ENCODE peak calls at places on chromosomes 5 and 9, in five cellular contexts. Z, C, B, U and S are unnamed samples. For H3K36me3 and H3K4me1, the result is how much of the 10 kb centered on the place peaks cover.

GRCh38 chr5:118937393-118938061 is 50.8 kb downstream of the DTWD2 start:
- DNase-seq in Z (no peak), C (no peak), B (no peak), U (no peak), S (no peak)

GRCh38 chr5:90169078-90169477 is 240.5 kb downstream of the CETN3 start:
- DNase-seq in Z (no peak), C (peak), B (no peak), U (no peak), S (no peak)

GRCh38 chr9:124411514-124412227 is 3.6 kb downstream of the PSMB7 start:
- DNase-seq in Z (no peak), C (no peak), B (no peak), U (no peak), S (no peak)

GRCh38 chr5:9056046-9056445 is 489.8 kb downstream of the SEMA5A start:
- DNase-seq in Z (no peak), C (no peak), B (no peak), U (no peak), S (no peak)

GRCh38 chr9:134533850-134534585 is 107.6 kb upstream of the COL5A1 start:
- DNase-seq in Z (no peak), C (no peak), B (no peak), U (no peak), S (peak)

GRCh38 chr5:343461-344401 is 22.2 kb downstream of the AHRR start:
- DNase-seq in Z (peak), C (peak), B (peak), U (peak), S (no peak)

GRCh38 chr5:104186100-104186499 is 623.5 kb upstream of the NUDT12 start:
- DNase-seq in Z (peak), C (no peak), B (no peak), U (no peak), S (no peak)

GRCh38 chr9:134223091-134223490 is 58.7 kb upstream of the RNU6ATAC start:
- DNase-seq in Z (peak), C (no peak), B (no peak), U (no peak), S (no peak)

GRCh38 chr5:169745441-169746146 is 108.5 kb downstream of the DOCK2 start:
- DNase-seq in Z (no peak), C (no peak), B (no peak), U (no peak), S (no peak)

GRCh38 chr9:18730241-18730640 is 256.3 kb downstream of the ADAMTSL1 start:
- DNase-seq in Z (no peak), C (no peak), B (no peak), U (no peak), S (no peak)

GRCh38 chr5:53126514-53126913 is 17.0 kb upstream of the MOCS2 start:
- DNase-seq in Z (no peak), C (no peak), B (no peak), U (no peak), S (no peak)

GRCh38 chr5:1723476-1723875 is 76.2 kb downstream of the MRPL36 start:
- DNase-seq in Z (peak), C (no peak), B (no peak), U (no peak), S (no peak)

GRCh38 chr5:150000990-150001659 is 586 bp downstream of the HMGXB3 start:
- DNase-seq in Z (peak), C (peak), B (peak), U (no peak), S (peak)

GRCh38 chr9:17651725-17652124 is 72.9 kb downstream of the SH3GL2 start:
- DNase-seq in Z (no peak), C (no peak), B (no peak), U (no peak), S (no peak)

GRCh38 chr9:131946169-131946568 is 133.5 kb downstream of the MED27 start:
- DNase-seq in Z (no peak), C (no peak), B (no peak), U (no peak), S (no peak)

GRCh38 chr5:172646716-172647285 is 5.7 kb downstream of the NEURL1B start:
- DNase-seq in Z (peak), C (no peak), B (no peak), U (no peak), S (peak)

GRCh38 chr9:21160178-21160577 is 6.3 kb downstream of the IFNA21 start:
- DNase-seq in Z (no peak), C (no peak), B (peak), U (no peak), S (no peak)

GRCh38 chr9:99385814-99386279 is 163.8 kb downstream of the SEC61B start:
- DNase-seq in Z (no peak), C (peak), B (no peak), U (no peak), S (no peak)

GRCh38 chr9:135605238-135605781 is 34.0 kb downstream of the GLT6D1 start:
- DNase-seq in Z (peak), C (no peak), B (no peak), U (peak), S (no peak)

GRCh38 chr9:37747271-37747753 is 6.3 kb upstream of the TRMT10B start:
- DNase-seq in Z (peak), C (peak), B (peak), U (peak), S (peak)

GRCh38 chr9:130027533-130028370 is 15.2 kb downstream of the FNBP1 start:
- DNase-seq in Z (no peak), C (no peak), B (no peak), U (no peak), S (no peak)

GRCh38 chr5:107640568-107640967 is 30.2 kb downstream of the EFNA5 start:
- DNase-seq in Z (no peak), C (no peak), B (no peak), U (no peak), S (no peak)

GRCh38 chr9:79185866-79186265 is 385.9 kb upstream of the TLE4 start:
- DNase-seq in Z (no peak), C (no peak), B (no peak), U (no peak), S (no peak)

GRCh38 chr5:64384761-64385160 is 121.1 kb upstream of the RGS7BP start:
- DNase-seq in Z (no peak), C (no peak), B (no peak), U (no peak), S (no peak)

GRCh38 chr9:137316012-137316981 is 14.2 kb upstream of the NRARP start:
- DNase-seq in Z (peak), C (peak), B (no peak), U (no peak), S (peak)

GRCh38 chr5:179893958-179894895 is 13.5 kb downstream of the TBC1D9B start:
- DNase-seq in Z (no peak), C (no peak), B (no peak), U (no peak), S (no peak)

GRCh38 chr9:31597977-31598376 is 786.5 kb upstream of the ACO1 start:
- DNase-seq in Z (no peak), C (no peak), B (no peak), U (no peak), S (no peak)

GRCh38 chr9:133477992-133478850 is 678 bp downstream of the SLC2A6 start:
- DNase-seq in Z (peak), C (peak), B (no peak), U (no peak), S (no peak)

GRCh38 chr5:87327998-87328397 is 60.3 kb downstream of the RASA1 start:
- DNase-seq in Z (no peak), C (no peak), B (no peak), U (no peak), S (no peak)

GRCh38 chr5:14665949-14666741 is 1.6 kb downstream of the OTULIN start:
- DNase-seq in Z (peak), C (no peak), B (peak), U (no peak), S (no peak)

GRCh38 chr5:176553260-176554085 is 4.3 kb downstream of the CDHR2 start:
- DNase-seq in Z (no peak), C (no peak), B (no peak), U (no peak), S (no peak)

GRCh38 chr5:135887447-135887864 is 8.2 kb downstream of the IL9 start:
- DNase-seq in Z (no peak), C (peak), B (peak), U (peak), S (peak)

GRCh38 chr5:79486116-79486515 is 27.8 kb downstream of the HOMER1 start:
- DNase-seq in Z (no peak), C (no peak), B (no peak), U (no peak), S (no peak)

GRCh38 chr9:79432485-79432884 is 139.3 kb upstream of the TLE4 start:
- DNase-seq in Z (no peak), C (no peak), B (no peak), U (no peak), S (no peak)

GRCh38 chr9:69243116-69243515 is 69.0 kb downstream of the TJP2 start:
- DNase-seq in Z (no peak), C (no peak), B (no peak), U (no peak), S (no peak)
- H3K36me3 ChIP-seq in Z (half or more), C (under half), B (under half), U (half or more), S (under half)

DNA sequence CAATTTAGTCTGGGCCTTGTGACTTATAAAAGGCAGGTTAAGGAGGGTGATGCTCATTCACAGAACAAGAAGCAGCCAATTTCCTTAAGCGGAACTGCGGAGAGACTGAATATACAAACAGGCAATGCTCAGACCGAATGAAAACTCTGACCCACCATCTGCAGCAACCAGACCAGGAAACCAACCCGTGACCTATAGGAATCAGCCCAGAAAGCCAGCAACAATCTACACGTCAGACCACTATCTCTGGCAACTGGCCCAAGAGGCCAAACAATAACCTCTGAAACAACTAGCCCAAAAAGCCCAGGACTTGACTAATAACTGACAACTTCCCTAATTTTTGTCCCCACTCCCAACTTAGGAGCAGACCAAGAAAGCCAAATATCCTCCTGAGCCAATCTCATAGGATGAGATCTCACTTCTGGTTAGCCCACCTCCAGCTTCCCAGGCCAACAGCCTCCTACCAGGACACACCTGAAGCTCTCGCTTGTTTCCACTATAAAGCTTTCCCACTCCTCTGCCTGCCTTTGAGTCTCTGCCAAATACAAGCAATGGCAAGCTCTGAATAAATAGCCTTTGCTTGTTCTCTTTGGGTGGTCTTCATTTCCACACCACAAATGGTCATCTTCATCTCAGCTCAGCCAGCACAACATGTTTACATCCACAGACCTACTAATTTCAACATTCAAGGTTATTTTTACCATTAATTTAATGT is 168.5 kb downstream of the HSD17B3 start:
- DNase-seq in Z (no peak), C (no peak), B (no peak), U (no peak), S (no peak)
- H3K4me3 ChIP-seq in Z (no peak), C (no peak), B (no peak), U (no peak), S (no peak)

GRCh38 chr5:58064799-58065198 is 395.1 kb downstream of the PLK2 start:
- DNase-seq in Z (no peak), C (no peak), B (no peak), U (no peak), S (no peak)
- H3K4me1 ChIP-seq in Z (under half), C (under half), B (under half), U (under half), S (under half)

GRCh38 chr5:134578578-134579283 is 53.3 kb downstream of the JADE2 start:
- DNase-seq in Z (no peak), C (no peak), B (no peak), U (no peak), S (no peak)
- H3K36me3 ChIP-seq in Z (half or more), C (under half), B (under half), U (half or more), S (under half)

GRCh38 chr5:37569466-37569865 is 190.3 kb downstream of the WDR70 start:
- DNase-seq in Z (no peak), C (no peak), B (no peak), U (no peak), S (no peak)
- H3K4me3 ChIP-seq in Z (no peak), C (no peak), B (no peak), U (no peak), S (no peak)